ENCODE peak calls at places on chromosomes 3 and 15, in nine cellular contexts. E is adrenal gland; L is adipocyte; P is fibroblast of lung; F is Karpas-422; W is colonic mucosa; I is effector memory CD4-positive, alpha-beta T cell; H is upper lobe of right lung; N is H1. R is an unnamed sample. For H3K9me3, the result is how much of the 10 kb centered on the place peaks cover.

GRCh38 chr15:89880727-89881126 is 13.1 kb downstream of the AP3S2 start:
- DNase-seq in E (no peak), L (no peak), P (no peak), F (no peak), W (no peak), I (no peak), H (no peak), N (no peak), R (no peak)

GRCh38 chr3:141553055-141553454 is 66.2 kb downstream of the RASA2 start:
- DNase-seq in E (no peak), L (no peak), P (no peak), F (no peak), W (no peak), I (no peak), H (no peak), N (no peak), R (no peak)

GRCh38 chr3:132843851-132844565 is 121.8 kb upstream of the NPHP3 start:
- DNase-seq in E (no peak), L (no peak), P (no peak), F (no peak), W (no peak), I (no peak), H (no peak), N (peak), R (no peak)

GRCh38 chr15:64635486-64635815 is 139.9 kb downstream of the RBPMS2 start:
- DNase-seq in E (no peak), L (peak), P (peak), F (no peak), W (peak), I (no peak), H (no peak), N (no peak), R (peak)

GRCh38 chr3:56469141-56469540 is 874 bp upstream of the ERC2 start:
- DNase-seq in E (no peak), L (no peak), P (no peak), F (no peak), W (no peak), I (no peak), H (no peak), N (no peak), R (no peak)

GRCh38 chr3:42097166-42097946 is 6.2 kb downstream of the TRAK1 start:
- DNase-seq in E (no peak), L (peak), P (peak), F (no peak), W (no peak), I (no peak), H (no peak), N (no peak), R (peak)

GRCh38 chr3:54698059-54698458 is 229.8 kb downstream of the LRTM1 start:
- DNase-seq in E (no peak), L (no peak), P (no peak), F (no peak), W (no peak), I (no peak), H (no peak), N (no peak), R (no peak)

GRCh38 chr3:142595141-142595540 is 1.1 kb upstream of the PLS1 start:
- DNase-seq in E (no peak), L (no peak), P (no peak), F (no peak), W (no peak), I (no peak), H (no peak), N (no peak), R (no peak)

GRCh38 chr3:16071246-16071645 is 103.2 kb upstream of the GALNT15 start:
- DNase-seq in E (no peak), L (no peak), P (peak), F (no peak), W (no peak), I (no peak), H (no peak), N (no peak), R (no peak)

GRCh38 chr3:67312205-67312604 is 314.1 kb downstream of the KBTBD8 start:
- DNase-seq in E (no peak), L (peak), P (no peak), F (no peak), W (no peak), I (no peak), H (no peak), N (no peak), R (no peak)

GRCh38 chr3:125163739-125164601 is 48.6 kb downstream of the SLC12A8 start:
- DNase-seq in E (no peak), L (no peak), P (peak), F (peak), W (peak), I (no peak), H (peak), N (no peak), R (no peak)

GRCh38 chr15:48940508-48940907 is 23.2 kb downstream of the SHC4 start:
- DNase-seq in E (no peak), L (peak), P (peak), F (no peak), W (no peak), I (no peak), H (no peak), N (no peak), R (peak)

GRCh38 chr3:37606472-37606871 is 255.2 kb upstream of the CTDSPL start:
- DNase-seq in E (no peak), L (no peak), P (no peak), F (no peak), W (no peak), I (no peak), H (no peak), N (no peak), R (no peak)

GRCh38 chr3:61381745-61382392 is 130.6 kb upstream of the FHIT start:
- DNase-seq in E (no peak), L (peak), P (peak), F (peak), W (no peak), I (no peak), H (no peak), N (no peak), R (no peak)

GRCh38 chr15:81338422-81339007 is 14.6 kb upstream of the STARD5 start:
- DNase-seq in E (peak), L (peak), P (peak), F (no peak), W (no peak), I (no peak), H (no peak), N (no peak), R (peak)

GRCh38 chr3:60698117-60698516 is 553.1 kb downstream of the FHIT start:
- DNase-seq in E (no peak), L (no peak), P (no peak), F (no peak), W (no peak), I (no peak), H (no peak), N (no peak), R (no peak)

GRCh38 chr15:96345560-96346389 is 15.3 kb downstream of the NR2F2 start:
- DNase-seq in E (peak), L (peak), P (peak), F (no peak), W (peak), I (no peak), H (peak), N (no peak), R (no peak)

GRCh38 chr3:126537730-126538281 is 13.9 kb downstream of the CHST13 start:
- DNase-seq in E (no peak), L (no peak), P (no peak), F (no peak), W (no peak), I (no peak), H (peak), N (no peak), R (no peak)

GRCh38 chr3:111947179-111947727 is 31.6 kb upstream of the ABHD10 start:
- DNase-seq in E (no peak), L (no peak), P (peak), F (no peak), W (no peak), I (no peak), H (no peak), N (no peak), R (no peak)

GRCh38 chr15:87777054-87777498 is 479.5 kb downstream of the NTRK3 start:
- DNase-seq in E (no peak), L (peak), P (peak), F (no peak), W (no peak), I (no peak), H (no peak), N (no peak), R (peak)

GRCh38 chr3:115691964-115692363 is 68.7 kb downstream of the GAP43 start:
- DNase-seq in E (no peak), L (no peak), P (no peak), F (no peak), W (no peak), I (no peak), H (no peak), N (no peak), R (no peak)

GRCh38 chr3:100334340-100335136 is at the start of gene NIT2:
- DNase-seq in E (peak), L (peak), P (peak), F (peak), W (peak), I (peak), H (peak), N (peak), R (peak)

GRCh38 chr15:90918034-90918788 is 14.1 kb downstream of the HDDC3 start:
- DNase-seq in E (no peak), L (no peak), P (no peak), F (no peak), W (no peak), I (no peak), H (no peak), N (no peak), R (no peak)

GRCh38 chr15:45790325-45790943 is 155.6 kb downstream of the SQOR start:
- DNase-seq in E (peak), L (peak), P (no peak), F (peak), W (peak), I (no peak), H (no peak), N (no peak), R (no peak)

GRCh38 chr3:79039192-79039591 is 728.6 kb downstream of the ROBO1 start:
- DNase-seq in E (no peak), L (peak), P (no peak), F (no peak), W (no peak), I (no peak), H (no peak), N (no peak), R (no peak)

GRCh38 chr15:80234883-80235282 is 17.1 kb downstream of the CTXND1 start:
- DNase-seq in E (no peak), L (peak), P (peak), F (peak), W (peak), I (no peak), H (no peak), N (peak), R (no peak)

GRCh38 chr3:14522129-14522691 is 17.9 kb downstream of the GRIP2 start:
- DNase-seq in E (no peak), L (no peak), P (no peak), F (no peak), W (no peak), I (no peak), H (peak), N (no peak), R (no peak)

GRCh38 chr3:54830658-54831057 is 97.2 kb downstream of the LRTM1 start:
- DNase-seq in E (no peak), L (no peak), P (no peak), F (peak), W (peak), I (no peak), H (no peak), N (peak), R (no peak)

GRCh38 chr3:126119008-126119675 is 35.2 kb upstream of the SLC41A3 start:
- DNase-seq in E (no peak), L (no peak), P (no peak), F (no peak), W (peak), I (no peak), H (no peak), N (no peak), R (no peak)

GRCh38 chr3:2098398-2099027 is at the start of gene CNTN4:
- DNase-seq in E (peak), L (peak), P (no peak), F (no peak), W (peak), I (no peak), H (peak), N (peak), R (no peak)

GRCh38 chr3:123884258-123884831 is at the start of gene MYLK:
- DNase-seq in E (peak), L (peak), P (peak), F (no peak), W (peak), I (peak), H (peak), N (peak), R (peak)

GRCh38 chr3:188720215-188720614 is 451.6 kb upstream of the TPRG1 start:
- DNase-seq in E (no peak), L (no peak), P (no peak), F (no peak), W (no peak), I (no peak), H (no peak), N (no peak), R (no peak)

GRCh38 chr15:72168131-72168825 is 29.3 kb downstream of the GRAMD2A start:
- DNase-seq in E (no peak), L (no peak), P (peak), F (no peak), W (no peak), I (no peak), H (peak), N (no peak), R (no peak)

GRCh38 chr3:160038862-160039562 is 50.4 kb downstream of the IL12A start:
- DNase-seq in E (peak), L (peak), P (peak), F (no peak), W (no peak), I (no peak), H (peak), N (peak), R (no peak)

GRCh38 chr3:155425351-155425750 is 131.9 kb upstream of the STRIT1 start:
- DNase-seq in E (no peak), L (no peak), P (no peak), F (no peak), W (no peak), I (no peak), H (no peak), N (no peak), R (no peak)

GRCh38 chr3:43998841-43999805 is 242.6 kb upstream of the TOPAZ1 start:
- DNase-seq in E (no peak), L (peak), P (peak), F (peak), W (no peak), I (no peak), H (peak), N (no peak), R (no peak)

GRCh38 chr15:47339800-47340575 is 377.3 kb upstream of the SEMA6D start:
- DNase-seq in E (no peak), L (no peak), P (no peak), F (no peak), W (no peak), I (no peak), H (no peak), N (no peak), R (no peak)
- H3K9me3 ChIP-seq in E (under half), L (under half), P (under half), F (under half), W (under half), I (under half), H (under half), N (under half), R (under half)

GRCh38 chr15:25242166-25242879 is 196.5 kb downstream of the UBE3A start:
- DNase-seq in E (no peak), L (no peak), P (no peak), F (no peak), W (no peak), I (no peak), H (no peak), N (no peak), R (no peak)
- H3K9me3 ChIP-seq in E (under half), L (under half), P (under half), F (under half), W (under half), I (under half), H (under half), N (half or more), R (half or more)

DNA sequence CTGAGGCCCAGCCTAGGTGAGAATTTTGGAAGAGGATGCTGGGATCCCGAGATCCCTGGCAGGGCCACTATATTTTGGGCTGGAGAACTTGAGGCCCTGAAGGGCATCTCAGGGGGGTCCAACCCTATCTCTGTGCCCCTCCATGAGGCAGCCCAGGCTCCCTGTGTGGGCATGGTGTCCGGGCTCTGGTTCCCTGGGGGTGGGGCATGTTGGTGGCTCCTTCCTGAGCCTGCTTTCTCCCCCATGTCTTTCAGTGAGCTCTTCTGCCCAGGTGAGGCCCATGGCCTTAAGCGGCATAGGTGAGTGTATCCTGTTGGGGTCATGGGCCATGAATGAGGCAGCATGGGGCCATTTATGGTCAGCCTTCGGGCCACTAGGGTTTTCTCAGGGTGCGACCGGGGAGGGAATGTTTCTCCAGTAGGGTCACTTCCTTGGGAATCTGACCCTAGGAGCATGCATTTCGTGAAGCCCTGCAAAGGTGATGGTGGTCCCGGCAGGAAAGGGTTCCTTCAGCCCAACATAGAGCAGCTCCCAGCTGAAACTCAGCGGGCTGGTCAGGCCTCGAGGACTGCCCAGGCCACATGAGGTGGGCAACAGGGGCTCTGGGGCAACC is 191.3 kb downstream of the UBE3A start:
- DNase-seq in E (peak), L (no peak), P (no peak), F (no peak), W (peak), I (no peak), H (no peak), N (no peak), R (no peak)
- H3K9me3 ChIP-seq in E (under half), L (under half), P (under half), F (under half), W (under half), I (under half), H (under half), N (half or more), R (half or more)

DNA sequence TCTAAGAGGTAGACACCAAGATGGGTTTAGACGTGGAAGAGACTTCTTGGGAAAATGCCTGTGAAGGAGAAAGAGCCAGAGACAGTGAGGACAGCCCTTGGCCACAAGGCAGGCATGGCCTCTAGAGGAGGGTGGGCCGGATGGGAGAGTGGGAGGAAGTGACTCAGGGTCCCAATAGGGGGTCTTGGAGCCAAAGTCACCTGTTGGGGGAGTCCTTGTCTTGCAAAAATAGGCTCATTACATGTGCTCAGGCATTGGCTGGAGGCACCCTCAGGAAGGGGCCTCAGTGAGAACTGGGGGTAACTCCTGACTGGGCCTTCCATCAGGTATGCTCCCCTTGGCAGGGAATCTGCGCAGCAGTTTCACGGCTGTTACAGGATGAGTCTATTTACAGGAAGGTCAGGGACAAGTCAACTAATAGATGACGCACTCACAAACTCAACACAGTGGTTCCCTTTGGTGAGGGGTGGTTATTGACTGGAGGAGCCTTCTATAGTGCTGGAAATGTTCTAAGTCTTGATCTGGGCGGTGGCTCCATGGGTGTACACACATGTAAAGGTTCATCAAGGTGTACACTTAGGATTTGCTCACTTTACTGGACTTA is 259.6 kb downstream of the XXYLT1 start:
- DNase-seq in E (no peak), L (no peak), P (no peak), F (no peak), W (no peak), I (no peak), H (peak), N (no peak), R (no peak)
- H3K9me3 ChIP-seq in E (under half), L (under half), P (under half), F (under half), W (under half), I (under half), H (under half), N (under half), R (under half)

GRCh38 chr15:78102211-78102610 is 9.8 kb downstream of the SH2D7 start:
- DNase-seq in E (no peak), L (no peak), P (no peak), F (no peak), W (no peak), I (no peak), H (no peak), N (no peak), R (no peak)
- H3K9me3 ChIP-seq in E (under half), L (under half), P (under half), F (under half), W (under half), I (under half), H (under half), N (under half), R (under half)

DNA sequence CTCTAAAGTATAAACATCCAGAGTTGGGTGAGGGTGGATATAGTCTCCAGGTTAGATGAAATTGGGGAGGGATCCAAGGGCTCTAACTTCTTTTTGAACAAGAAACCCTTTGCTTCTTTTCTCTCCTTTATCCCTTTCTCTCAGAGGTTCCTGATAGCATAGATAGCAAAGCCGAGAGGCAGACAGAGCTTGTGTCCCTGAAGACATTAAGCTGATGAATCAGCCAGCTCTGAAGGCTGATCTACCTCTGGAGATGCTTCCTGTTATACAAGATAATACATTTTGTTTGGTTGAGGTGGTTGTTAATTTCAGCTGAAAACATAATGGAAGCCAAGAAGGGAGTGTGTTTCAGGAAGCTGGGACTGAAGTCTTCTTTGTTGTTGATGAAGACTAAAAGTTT is 193.2 kb downstream of the PDCD6IP start:
- DNase-seq in E (no peak), L (no peak), P (no peak), F (no peak), W (no peak), I (no peak), H (no peak), N (no peak), R (no peak)
- H3K9me3 ChIP-seq in E (under half), L (under half), P (under half), F (under half), W (under half), I (under half), H (under half), N (under half), R (under half)

GRCh38 chr3:31341130-31341529 is 191.6 kb upstream of the STT3B start:
- DNase-seq in E (no peak), L (no peak), P (no peak), F (no peak), W (no peak), I (no peak), H (no peak), N (no peak), R (no peak)
- H3K9me3 ChIP-seq in E (under half), L (under half), P (under half), F (under half), W (under half), I (under half), H (under half), N (under half), R (under half)

DNA sequence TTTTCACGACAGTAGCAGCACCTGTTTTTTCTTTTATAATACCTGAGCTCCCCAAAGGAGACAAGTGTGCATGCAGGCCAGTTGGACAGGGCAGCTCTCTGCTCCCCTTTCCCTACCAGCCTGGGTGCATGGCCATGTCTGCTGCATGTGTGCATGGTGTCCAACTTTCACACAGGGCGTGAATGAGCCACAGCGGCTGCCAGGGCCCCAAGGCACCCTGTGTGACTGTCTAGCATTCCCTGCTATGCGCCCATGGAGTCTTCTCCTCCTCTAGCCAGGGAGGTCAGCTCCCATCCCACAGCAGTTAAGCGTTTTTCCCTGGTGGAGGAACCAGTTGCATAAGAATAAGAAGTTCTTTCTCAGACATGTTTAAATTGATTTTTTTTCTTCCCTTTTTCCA is 20.7 kb upstream of the OR5H1 start:
- DNase-seq in E (no peak), L (no peak), P (no peak), F (no peak), W (no peak), I (no peak), H (no peak), N (no peak), R (no peak)
- H3K9me3 ChIP-seq in E (under half), L (under half), P (under half), F (under half), W (under half), I (under half), H (under half), N (under half), R (under half)